ENCODE peak calls at places on chromosomes 3 and 15, in four cellular contexts. E is uterus, R is endothelial cell, Z is foreskin fibroblast. C is an unnamed sample.

GRCh38 chr3:28317438-28318022 is 31.0 kb upstream of the ZCWPW2 start:
- DNase-seq in E (no peak), Z (peak), R (peak), C (no peak)

GRCh38 chr3:4994823-4995499 is 15.7 kb downstream of the BHLHE40 start:
- DNase-seq in R (no peak), Z (peak), E (peak), C (peak)

GRCh38 chr15:38389924-38390542 is 63.9 kb upstream of the FAM98B start:
- DNase-seq in Z (peak), E (peak), R (peak), C (peak)

GRCh38 chr3:143167956-143168355 is 48.4 kb downstream of the CHST2 start:
- DNase-seq in R (no peak), E (no peak), Z (peak), C (no peak)

GRCh38 chr3:112871735-112872134 is 25.1 kb upstream of the CD200R1L start:
- DNase-seq in E (no peak), Z (no peak), R (no peak), C (no peak)

GRCh38 chr3:141940204-141940776 is 63.8 kb downstream of the ATP1B3 start:
- DNase-seq in E (no peak), Z (peak), R (no peak), C (peak)

GRCh38 chr15:83449928-83450501 is 2.9 kb downstream of the SH3GL3 start:
- DNase-seq in R (no peak), E (no peak), Z (peak), C (no peak)

GRCh38 chr15:52730163-52730562 is 51.0 kb upstream of the ATOSA start:
- DNase-seq in E (no peak), Z (peak), R (no peak), C (no peak)

GRCh38 chr3:140704733-140705132 is 26.9 kb downstream of the TRIM42 start:
- DNase-seq in E (no peak), R (no peak), Z (no peak), C (no peak)

GRCh38 chr3:16801698-16802097 is 83.1 kb upstream of the PLCL2 start:
- DNase-seq in E (no peak), R (no peak), Z (peak), C (no peak)

GRCh38 chr15:90749754-90750153 is 32.6 kb downstream of the BLM start:
- DNase-seq in R (no peak), E (no peak), Z (no peak), C (no peak)

GRCh38 chr3:153172796-153173757 is 11.1 kb downstream of the RAP2B start:
- DNase-seq in Z (no peak), E (no peak), R (no peak), C (no peak)

GRCh38 chr3:169879846-169880558 is 10.3 kb upstream of the LRRC31 start:
- DNase-seq in E (no peak), Z (no peak), R (no peak), C (no peak)

GRCh38 chr3:26964313-26964712 is 341.7 kb downstream of the LRRC3B start:
- DNase-seq in R (no peak), Z (no peak), E (no peak), C (no peak)

GRCh38 chr3:138180375-138181029 is 5.8 kb upstream of the DBR1 start:
- DNase-seq in Z (peak), R (no peak), E (no peak), C (no peak)

GRCh38 chr15:41882689-41883483 is 11.0 kb downstream of the SPTBN5 start:
- DNase-seq in R (no peak), E (no peak), Z (no peak), C (no peak)

GRCh38 chr3:124351430-124352142 is 359.7 kb upstream of the ROPN1 start:
- DNase-seq in R (peak), E (no peak), Z (peak), C (no peak)

DNA sequence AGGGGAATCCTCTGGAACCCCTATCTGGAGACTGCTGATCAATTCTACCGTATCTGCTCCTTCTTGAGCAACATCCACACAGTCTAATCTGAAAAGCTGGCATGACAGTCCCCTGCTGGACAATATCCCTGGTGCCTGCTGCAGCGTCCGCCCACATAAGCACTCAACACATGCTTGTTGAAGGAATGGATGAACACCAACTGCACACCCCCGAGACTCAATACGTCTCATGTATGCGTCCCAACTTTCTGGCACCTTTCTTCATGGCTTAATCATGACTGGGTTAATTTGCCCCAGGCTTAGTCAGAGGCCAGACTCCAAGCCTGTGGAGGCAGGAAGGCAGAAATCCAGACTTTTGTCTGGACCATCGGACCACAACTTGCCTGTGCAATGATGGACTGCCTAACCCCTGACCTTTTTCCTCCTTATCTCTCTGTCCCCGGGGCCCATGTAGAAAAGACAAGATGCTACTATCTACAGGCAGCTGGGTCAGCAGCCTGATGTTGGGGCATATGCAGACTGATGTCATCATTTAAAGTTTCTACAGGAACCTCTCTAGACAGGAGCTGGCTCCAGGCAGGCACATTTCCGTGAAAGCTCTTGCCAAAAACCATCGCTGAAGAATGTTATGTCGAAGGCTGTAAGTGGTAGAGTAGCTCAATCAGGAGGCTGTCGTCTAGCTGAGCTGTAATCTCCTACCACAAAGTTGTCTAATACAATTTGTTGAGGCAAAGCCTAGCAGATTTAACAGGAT is 114.1 kb upstream of the TPM1 start:
- DNase-seq in E (no peak), R (no peak), Z (peak), C (no peak)
- TF ChIP-seq CTCF in E (no peak), R (no peak), Z (peak), C (peak)

DNA sequence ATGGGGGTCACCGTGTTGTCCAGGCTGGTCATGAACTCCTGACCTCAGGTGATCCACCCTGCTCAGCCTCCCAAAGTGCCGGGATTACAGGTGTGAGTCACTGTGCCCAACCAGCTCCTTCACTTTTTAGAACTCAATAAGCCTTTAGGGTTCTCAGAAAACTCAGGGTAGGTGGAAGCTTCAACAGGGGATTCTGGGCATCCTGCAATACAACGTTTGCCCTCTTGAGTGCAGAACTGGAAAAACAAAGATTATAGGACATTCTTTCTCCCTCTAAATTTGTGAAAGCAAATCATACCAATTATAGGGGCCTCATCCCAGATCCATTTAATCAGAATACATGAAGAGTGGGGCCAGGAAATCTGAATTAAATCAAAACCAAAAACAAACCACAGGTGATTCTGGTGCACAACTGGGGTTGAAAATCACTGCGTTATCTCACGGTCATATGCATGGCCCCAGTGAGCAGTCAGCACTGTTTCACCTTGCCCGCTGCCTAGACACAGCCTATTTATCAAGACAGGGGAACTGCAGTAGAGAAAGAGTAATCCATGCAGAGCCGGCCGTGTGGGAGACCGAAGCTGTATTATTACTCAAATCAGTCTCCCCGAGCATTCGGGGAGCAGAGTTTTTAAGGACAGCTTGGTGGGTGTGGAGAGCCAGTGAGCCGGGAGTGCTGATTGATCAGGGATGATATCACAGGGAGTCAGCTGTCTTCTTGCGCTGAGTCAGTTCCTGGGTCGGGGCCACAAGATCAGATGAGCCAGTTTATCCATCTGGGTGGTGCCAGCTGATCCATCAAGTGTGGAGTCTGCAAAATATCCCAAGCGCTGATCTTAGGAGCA is 58.4 kb downstream of the TMEM44 start:
- DNase-seq in Z (peak), E (no peak), R (no peak), C (no peak)
- TF ChIP-seq CTCF in Z (no peak), E (no peak), R (no peak), C (no peak)

GRCh38 chr3:108820586-108820985 is 2.0 kb upstream of the TRAT1 start:
- DNase-seq in E (no peak), Z (no peak), R (no peak), C (no peak)

GRCh38 chr3:108822167-108822897 is at the start of gene TRAT1:
- DNase-seq in Z (no peak), E (no peak), R (no peak), C (no peak)

DNA sequence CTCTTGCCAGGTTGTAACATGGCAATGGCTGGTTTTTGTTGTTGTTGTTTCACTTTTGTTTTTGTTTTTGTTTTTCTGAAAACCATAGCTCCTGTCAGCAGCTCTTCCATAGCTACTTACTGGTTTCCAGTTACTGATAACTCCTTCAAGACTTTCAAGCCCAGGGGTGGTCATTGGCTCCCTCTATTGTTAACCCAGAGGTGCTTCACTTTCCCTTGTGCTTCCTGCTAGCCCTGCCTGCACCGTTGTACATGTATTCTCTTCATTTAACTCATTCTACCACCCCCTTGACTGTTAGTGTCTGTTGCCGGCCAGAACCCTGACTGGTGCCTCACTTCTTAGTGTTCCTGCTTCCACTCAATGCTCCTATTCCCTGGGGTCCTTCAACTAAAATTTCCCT is 4.2 kb upstream of the TRAT1 start:
- DNase-seq in R (peak), Z (no peak), E (no peak), C (no peak)
- TF ChIP-seq CTCF in R (no peak), Z (no peak), E (no peak), C (no peak)

DNA sequence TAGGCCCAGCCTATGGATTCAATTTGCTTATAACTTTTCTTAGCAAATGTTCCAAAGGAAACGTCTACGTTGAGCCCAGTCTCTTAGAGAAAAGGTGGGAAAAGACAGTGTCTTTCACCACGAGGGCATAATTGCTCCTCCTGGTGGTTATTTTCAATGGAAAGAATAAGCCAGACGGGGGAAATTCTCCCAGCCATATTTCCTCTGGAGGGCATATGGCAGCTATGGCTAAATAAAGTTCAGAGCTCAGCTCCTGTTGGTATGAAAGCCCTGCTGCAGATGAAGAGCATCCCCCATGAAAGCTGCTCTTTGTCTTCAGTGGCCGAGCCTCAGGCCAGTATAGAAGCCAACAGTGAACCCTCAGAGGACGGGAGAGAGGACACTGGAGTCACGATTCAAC is 297.9 kb downstream of the RYR3 start:
- DNase-seq in Z (no peak), R (no peak), E (no peak), C (no peak)
- TF ChIP-seq CTCF in Z (peak), R (peak), E (peak), C (peak)

C was measured in osteocyte.